ENCODE peak calls at places on chromosomes 12 and 14, in nine cellular contexts. D is NCI-H1092 treated with DMSO at 0.1 percent for 48 hours; Q is T1000; M is KBM-7; L is hypothalamus; J is HCT116; G is kidney glomerular epithelial cell; S is activated CD8-positive, alpha-beta memory T cell treated with anti-CD3 and anti-CD28 coated beads, Interleukin-2, amount 50 U/mL, for 48 hours; P is SIG-M5. Y is an unnamed sample.

GRCh38 chr12:41932470-41932991 is 212.1 kb downstream of the GXYLT1 start:
- DNase-seq in D (peak), Q (no peak), M (peak), L (peak), J (no peak), G (no peak), S (no peak), P (peak), Y (peak)

GRCh38 chr12:69173358-69173757 is 66.0 kb upstream of the CPSF6 start:
- DNase-seq in D (no peak), Q (no peak), M (no peak), L (peak), J (no peak), G (no peak), S (no peak), P (no peak), Y (no peak)

GRCh38 chr12:52992699-52993557 is 13.3 kb upstream of the EIF4B start:
- DNase-seq in D (no peak), Q (peak), M (no peak), L (no peak), J (peak), G (peak), S (no peak), P (no peak), Y (no peak)

GRCh38 chr12:1660304-1661187 is 30.3 kb upstream of the ADIPOR2 start:
- DNase-seq in D (no peak), Q (no peak), M (no peak), L (no peak), J (no peak), G (no peak), S (no peak), P (no peak), Y (no peak)

GRCh38 chr12:131348226-131349010 is 362.5 kb upstream of the SFSWAP start:
- DNase-seq in D (no peak), Q (no peak), M (no peak), L (no peak), J (no peak), G (no peak), S (no peak), P (no peak), Y (no peak)

GRCh38 chr14:101600891-101601602 is 39.8 kb downstream of the DIO3 start:
- DNase-seq in D (no peak), Q (no peak), M (no peak), L (no peak), J (no peak), G (no peak), S (peak), P (no peak), Y (peak)

GRCh38 chr14:100696017-100696416 is 30.7 kb upstream of the DLK1 start:
- DNase-seq in D (no peak), Q (no peak), M (no peak), L (no peak), J (no peak), G (no peak), S (no peak), P (no peak), Y (no peak)

GRCh38 chr12:27336254-27336653 is 3.6 kb downstream of the BMAL2 start:
- DNase-seq in D (no peak), Q (no peak), M (no peak), L (no peak), J (no peak), G (no peak), S (no peak), P (no peak), Y (no peak)

GRCh38 chr14:95577875-95578274 is 43.0 kb downstream of the GLRX5 start:
- DNase-seq in D (no peak), Q (no peak), M (no peak), L (no peak), J (no peak), G (peak), S (no peak), P (no peak), Y (no peak)

GRCh38 chr14:22558221-22558913 is 30.7 kb downstream of the DAD1 start:
- DNase-seq in D (no peak), Q (no peak), M (no peak), L (no peak), J (no peak), G (no peak), S (peak), P (no peak), Y (no peak)

GRCh38 chr14:24674204-24674970 is 40.4 kb upstream of the GZMB start:
- DNase-seq in D (no peak), Q (no peak), M (peak), L (no peak), J (no peak), G (no peak), S (peak), P (no peak), Y (no peak)

GRCh38 chr14:104977681-104978647 is at the start of gene AHNAK2:
- DNase-seq in D (peak), Q (peak), M (peak), L (peak), J (peak), G (peak), S (peak), P (no peak), Y (no peak)

GRCh38 chr12:112517730-112518129 is 99.0 kb downstream of the PTPN11 start:
- DNase-seq in D (no peak), Q (no peak), M (no peak), L (no peak), J (no peak), G (no peak), S (no peak), P (no peak), Y (no peak)

GRCh38 chr12:57511588-57512325 is 8.6 kb downstream of the DDIT3 start:
- DNase-seq in D (no peak), Q (no peak), M (no peak), L (no peak), J (no peak), G (no peak), S (no peak), P (no peak), Y (no peak)

GRCh38 chr12:55051197-55051920 is 31.6 kb downstream of the NEUROD4 start:
- DNase-seq in D (no peak), Q (no peak), M (no peak), L (no peak), J (no peak), G (no peak), S (no peak), P (no peak), Y (no peak)

GRCh38 chr12:123271182-123271491 is 519 bp downstream of the CDK2AP1 start:
- DNase-seq in D (peak), Q (peak), M (peak), L (peak), J (no peak), G (peak), S (peak), P (no peak), Y (peak)

GRCh38 chr12:50925342-50925651 is 27.0 kb upstream of the HIGD1C start:
- DNase-seq in D (peak), Q (no peak), M (no peak), L (no peak), J (no peak), G (no peak), S (peak), P (no peak), Y (no peak)

GRCh38 chr12:57340104-57340503 is 89.1 kb upstream of the STAC3 start:
- DNase-seq in D (no peak), Q (no peak), M (peak), L (peak), J (no peak), G (peak), S (no peak), P (no peak), Y (no peak)

GRCh38 chr12:123171967-123172366 is 21.1 kb upstream of the PITPNM2 start:
- DNase-seq in D (no peak), Q (no peak), M (no peak), L (no peak), J (no peak), G (no peak), S (no peak), P (no peak), Y (no peak)

GRCh38 chr14:91264151-91265150 is 19.9 kb upstream of the GPR68 start:
- DNase-seq in D (peak), Q (no peak), M (no peak), L (no peak), J (no peak), G (no peak), S (peak), P (no peak), Y (no peak)

GRCh38 chr12:124998705-124999104 is 5.3 kb downstream of the BRI3BP start:
- DNase-seq in D (no peak), Q (no peak), M (no peak), L (no peak), J (no peak), G (no peak), S (no peak), P (no peak), Y (no peak)

Y was measured in type B pancreatic cell.